ENCODE peak calls at places on chromosomes 1 and 21, in five cellular contexts. O is IMR-90, P is GM12891, G is stomach, E is endothelial cell of umbilical vein. Y is an unnamed sample.
A peak's percentile ranks its signal among the peaks of the same experiment; 100 is the strongest.

GRCh38 chr1:18540136-18540765 is 59.5 kb downstream of the KLHDC7A start:
- DNase-seq in G (peak; percentile 2), O (no peak), P (no peak), E (no peak), Y (no peak)

GRCh38 chr21:28447453-28447852 is 545.2 kb downstream of the LTN1 start:
- DNase-seq in P (no peak), E (no peak), O (peak; percentile 68), G (no peak), Y (no peak)

GRCh38 chr21:25913488-25913887 is 178.7 kb downstream of the GABPA start:
- DNase-seq in G (no peak), O (no peak), E (no peak), P (no peak), Y (no peak)

GRCh38 chr1:33903210-33903589 is 39.3 kb downstream of the HMGB4 start:
- DNase-seq in E (no peak), O (no peak), P (no peak), G (no peak), Y (no peak)

GRCh38 chr1:66605419-66605997 is 71.6 kb downstream of the SGIP1 start:
- DNase-seq in P (no peak), E (no peak), O (no peak), G (no peak), Y (no peak)

GRCh38 chr1:179591592-179592580 is at the start of gene TDRD5:
- DNase-seq in E (no peak), O (no peak), P (no peak), G (peak; percentile 69), Y (no peak)

GRCh38 chr1:22673486-22674409 is 20.7 kb downstream of the C1QB start:
- DNase-seq in P (peak; percentile 47), O (peak; percentile 74), G (peak; percentile 48), E (peak; percentile 74), Y (peak; percentile 41)

GRCh38 chr1:74508449-74508848 is 4.0 kb downstream of the LRRC53 start:
- DNase-seq in P (no peak), E (no peak), G (no peak), O (no peak), Y (no peak)

GRCh38 chr1:151443846-151444790 is 15.2 kb downstream of the POGZ start:
- DNase-seq in G (peak; percentile 64), O (peak; percentile 86), E (peak; percentile 84), P (no peak), Y (peak; percentile 88)

GRCh38 chr1:28518745-28519341 is 13.0 kb downstream of the RCC1 start:
- DNase-seq in G (no peak), P (no peak), E (no peak), O (no peak), Y (no peak)

GRCh38 chr1:152506899-152507498 is 3.6 kb upstream of the LCE5A start:
- DNase-seq in P (no peak), G (no peak), O (no peak), E (no peak), Y (no peak)

GRCh38 chr1:214545293-214545692 is 6.1 kb downstream of the PTPN14 start:
- DNase-seq in G (no peak), E (no peak), P (no peak), O (no peak), Y (no peak)

GRCh38 chr1:30085814-30086770 is 637.3 kb downstream of the MATN1 start:
- DNase-seq in O (peak; percentile 31), E (peak; percentile 17), G (peak; percentile 28), P (peak; percentile 53), Y (no peak)

GRCh38 chr1:212950243-212951057 is at the start of gene VASH2:
- DNase-seq in P (peak; percentile 90), E (peak; percentile 83), O (peak; percentile 74), G (peak; percentile 82), Y (peak; percentile 97)

GRCh38 chr1:2055911-2056575 is 5.8 kb downstream of the PRKCZ start:
- DNase-seq in E (no peak), O (no peak), P (no peak), G (no peak), Y (no peak)

GRCh38 chr21:22791986-22792560 is 1793.9 kb downstream of the NCAM2 start:
- DNase-seq in G (no peak), E (peak; percentile 77), O (peak; percentile 38), P (peak; percentile 5), Y (no peak)

GRCh38 chr1:168114845-168115244 is 21.9 kb downstream of the GPR161 start:
- DNase-seq in O (no peak), P (no peak), G (no peak), E (no peak), Y (no peak)

GRCh38 chr1:155934933-155935590 is 849 bp upstream of the KHDC4 start:
- DNase-seq in G (no peak), E (no peak), P (no peak), O (no peak), Y (no peak)

GRCh38 chr1:25804964-25805862 is 5.2 kb downstream of the SELENON start:
- DNase-seq in E (no peak), O (no peak), G (no peak), P (no peak), Y (no peak)

DNA sequence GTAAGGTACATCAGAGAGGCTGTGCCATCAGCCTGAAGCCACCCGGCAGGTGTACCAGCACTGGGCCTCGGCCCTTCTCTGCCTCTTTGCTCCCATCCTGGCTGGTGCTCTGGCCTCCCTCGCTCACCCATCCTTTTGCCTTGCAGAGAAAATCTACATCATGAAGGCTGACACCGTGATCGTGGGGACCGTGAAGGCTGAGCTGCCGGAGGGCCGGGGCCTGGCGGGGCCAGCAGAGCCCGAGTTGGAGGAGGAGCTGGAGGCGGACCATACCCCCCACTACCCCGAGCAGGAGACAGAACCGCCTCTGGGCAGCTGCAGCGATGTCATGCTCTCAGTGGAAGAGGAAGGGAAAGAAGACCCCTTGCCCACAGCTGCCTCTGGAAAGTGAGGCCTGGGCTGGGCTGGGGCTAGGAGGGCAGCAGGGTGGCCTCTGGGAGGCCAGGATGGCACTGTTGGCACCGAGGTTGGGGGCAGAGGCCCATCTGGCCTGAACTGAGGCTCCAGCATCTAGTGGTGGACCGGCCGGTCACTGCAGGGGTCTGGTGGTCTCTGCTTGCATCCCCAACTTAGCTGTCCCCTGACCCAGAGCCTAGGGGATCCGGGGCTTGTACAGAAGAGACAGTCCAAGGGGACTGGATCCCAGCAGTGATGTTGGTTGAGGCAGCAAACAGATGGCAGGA is 24.5 kb upstream of the TNFRSF1B start:
- DNase-seq in P (no peak), E (no peak), G (no peak), O (no peak), Y (no peak)
- TF ChIP-seq POLR2A in P (no peak), E (no peak), G (no peak), O (no peak), Y (no peak)

GRCh38 chr1:201955750-201956143 is 444 bp downstream of the TIMM17A start:
- DNase-seq in P (no peak), E (no peak), G (no peak), O (no peak), Y (no peak)

GRCh38 chr1:201949491-201949890 is 3.1 kb upstream of the LMOD1 start:
- DNase-seq in G (no peak), P (no peak), O (no peak), E (no peak), Y (no peak)

GRCh38 chr1:201954263-201955008 is 867 bp upstream of the TIMM17A start:
- DNase-seq in G (no peak), P (no peak), E (no peak), O (no peak), Y (no peak)

GRCh38 chr1:201958348-201958747 is 3.0 kb downstream of the TIMM17A start:
- DNase-seq in P (no peak), O (no peak), G (no peak), E (no peak), Y (no peak)

DNA sequence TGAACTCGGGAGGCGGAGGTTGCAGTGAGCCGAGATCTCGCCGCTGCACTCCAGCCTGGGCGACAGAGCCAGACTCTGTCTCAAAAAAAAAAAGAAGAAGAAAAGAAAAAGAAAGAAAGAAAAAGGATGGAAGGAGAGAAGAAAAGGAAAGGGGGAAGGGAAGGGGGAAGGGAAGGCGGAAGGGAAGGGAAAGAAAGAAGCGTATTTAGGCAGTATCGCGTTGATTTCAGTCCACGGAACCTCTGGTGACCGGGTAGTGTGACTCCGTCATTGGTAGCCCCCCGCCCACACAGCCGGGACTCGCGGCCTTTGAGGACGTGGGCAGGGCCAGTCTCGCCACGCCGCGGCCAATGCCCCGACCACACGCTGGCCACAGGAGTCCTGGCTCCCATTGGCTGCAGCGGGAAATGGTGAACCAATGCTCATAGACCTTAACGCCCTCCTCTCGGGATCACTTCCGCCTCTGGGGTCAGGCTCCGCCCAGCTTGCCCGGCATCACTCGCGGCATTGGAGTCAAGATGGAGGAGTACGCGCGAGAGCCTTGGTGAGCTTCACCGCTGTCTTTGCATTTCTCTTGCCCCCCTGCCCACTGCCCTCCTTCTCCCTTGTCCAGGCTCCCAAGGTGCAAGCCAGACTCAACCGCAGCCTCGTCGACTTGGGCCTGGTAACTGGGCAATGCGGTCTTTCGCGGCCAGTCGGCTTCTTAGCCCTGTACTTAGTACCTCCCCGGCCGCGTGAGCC is at the start of gene TIMM17A:
- DNase-seq in O (peak; percentile 98), G (peak; percentile 96), P (peak; percentile 86), E (peak; percentile 99), Y (peak; percentile 91)
- TF ChIP-seq POLR2A in O (peak; percentile 97), G (no peak), P (peak; percentile 98), E (peak; percentile 97), Y (peak; percentile 81)

GRCh38 chr1:96727860-96728259 is 6.3 kb downstream of the PTBP2 start:
- DNase-seq in G (no peak), P (no peak), O (no peak), E (no peak), Y (no peak)

GRCh38 chr1:96721382-96722160 is at the start of gene PTBP2:
- DNase-seq in P (peak; percentile 83), O (peak; percentile 69), E (peak; percentile 84), G (peak; percentile 80), Y (peak; percentile 84)

GRCh38 chr1:96721053-96721381 is 567 bp upstream of the PTBP2 start:
- DNase-seq in E (no peak), O (no peak), P (no peak), G (no peak), Y (no peak)

GRCh38 chr1:96723372-96723771 is 1.8 kb downstream of the PTBP2 start:
- DNase-seq in G (no peak), E (no peak), P (no peak), O (no peak), Y (no peak)

GRCh38 chr1:96722161-96722908 is 751 bp downstream of the PTBP2 start:
- DNase-seq in G (peak; percentile 51), O (peak; percentile 54), E (peak; percentile 84), P (no peak), Y (peak; percentile 38)
- TF ChIP-seq POLR2A in G (no peak), O (peak; percentile 24), E (no peak), P (no peak), Y (peak; percentile 22)

DNA sequence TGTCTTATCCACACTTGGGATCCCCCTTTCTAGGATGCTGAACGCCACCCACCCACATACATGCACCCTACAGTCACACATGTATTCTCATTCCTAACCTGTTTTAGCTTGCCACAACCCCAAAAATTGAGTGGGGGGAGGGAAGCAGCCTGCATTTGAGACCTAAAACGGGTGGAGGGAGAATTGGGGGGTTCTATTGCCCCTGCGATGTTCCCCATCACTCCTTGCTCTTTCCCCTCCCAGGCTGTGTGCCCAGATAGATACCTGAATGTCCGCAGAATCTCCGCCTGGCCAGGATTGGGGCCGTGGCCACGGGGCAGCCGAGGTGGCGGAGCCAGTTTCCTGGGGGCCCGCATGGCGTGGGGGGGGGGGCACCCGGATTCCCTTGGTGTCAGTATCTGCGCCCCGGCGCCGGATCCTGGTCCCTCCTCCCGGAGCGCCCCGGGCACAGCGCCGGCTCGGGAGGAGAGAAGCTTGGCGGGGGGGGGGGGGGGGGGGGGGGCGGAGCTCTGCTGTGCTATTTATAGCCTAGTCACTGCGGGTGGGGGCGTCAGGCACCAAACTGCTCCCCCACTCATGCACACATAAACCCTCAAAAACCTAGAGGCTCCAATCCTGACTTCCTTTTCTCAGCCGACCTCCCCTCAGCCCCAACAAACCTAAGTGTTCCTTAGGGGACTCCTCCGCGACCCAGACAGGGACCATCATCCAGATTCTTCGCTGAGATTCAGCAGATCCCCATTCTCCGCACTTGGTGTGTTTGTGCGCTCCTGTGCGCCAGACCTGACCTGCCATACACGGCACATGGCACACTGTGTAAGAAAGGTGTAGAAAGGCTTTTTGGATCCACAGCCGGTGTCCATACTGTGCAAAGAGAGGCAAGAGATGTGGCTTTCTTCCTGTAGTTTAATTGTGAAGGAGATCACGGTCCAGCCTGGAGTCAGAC is 1.9 kb downstream of the ANKRD34A start:
- DNase-seq in E (no peak), O (no peak), G (no peak), P (no peak), Y (peak; percentile 59)
- TF ChIP-seq POLR2A in E (no peak), O (no peak), G (no peak), P (no peak), Y (no peak)

Y was measured in H54.